ENCODE peak calls at places on chromosome 6, in four cellular contexts. N is bronchial epithelial cell, I is IMR-90, V is psoas muscle. R is an unnamed sample.

GRCh38 chr6:138004423-138005287 is 102.6 kb downstream of the PERP start:
- DNase-seq in I (peak; percentile 41), V (no peak), N (peak; percentile 58), R (no peak)

GRCh38 chr6:49453221-49453620 is 9.8 kb downstream of the MMUT start:
- DNase-seq in V (no peak), N (peak; percentile 25), I (no peak), R (no peak)

GRCh38 chr6:166955865-166956443 is 396 bp downstream of the RNASET2 start:
- DNase-seq in N (peak; percentile 16), I (peak; percentile 15), V (peak; percentile 25), R (no peak)

GRCh38 chr6:22149501-22150490 is 147.0 kb downstream of the PRL start:
- DNase-seq in I (peak; percentile 78), N (no peak), V (no peak), R (peak; percentile 70)

GRCh38 chr6:159602370-159603185 is 90.5 kb downstream of the SOD2 start:
- DNase-seq in I (no peak), N (no peak), V (no peak), R (no peak)

GRCh38 chr6:102488729-102489128 is 1095.2 kb downstream of the GRIK2 start:
- DNase-seq in V (no peak), N (peak; percentile 59), I (no peak), R (no peak)

GRCh38 chr6:4973972-4974885 is 29.6 kb downstream of the RPP40 start:
- DNase-seq in V (peak; percentile 61), I (peak; percentile 72), N (no peak), R (no peak)

GRCh38 chr6:78810146-78810545 is 57.2 kb upstream of the IRAK1BP1 start:
- DNase-seq in N (peak; percentile 80), V (no peak), I (peak; percentile 50), R (peak; percentile 20)

GRCh38 chr6:53544050-53544499 is 826 bp downstream of the GCLC start:
- DNase-seq in I (peak; percentile 27), N (no peak), V (no peak), R (no peak)

GRCh38 chr6:163415620-163416379 is 1.3 kb downstream of the QKI start:
- DNase-seq in N (peak; percentile 50), V (peak; percentile 52), I (peak; percentile 52), R (peak; percentile 43)

GRCh38 chr6:9745476-9745875 is 669.4 kb downstream of the TFAP2A start:
- DNase-seq in V (no peak), N (peak; percentile 50), I (peak; percentile 7), R (no peak)

GRCh38 chr6:96016781-96017180 is 1.0 kb downstream of the FUT9 start:
- DNase-seq in V (no peak), I (no peak), N (no peak), R (no peak)
- H3K27me3 ChIP-seq in V (peaks cover 18% of the 10 kb centered on the region), I (no peaks in the 10 kb centered on the region), N (peaks cover 3% of the 10 kb centered on the region), R (peaks cover 24% of the 10 kb centered on the region)

DNA sequence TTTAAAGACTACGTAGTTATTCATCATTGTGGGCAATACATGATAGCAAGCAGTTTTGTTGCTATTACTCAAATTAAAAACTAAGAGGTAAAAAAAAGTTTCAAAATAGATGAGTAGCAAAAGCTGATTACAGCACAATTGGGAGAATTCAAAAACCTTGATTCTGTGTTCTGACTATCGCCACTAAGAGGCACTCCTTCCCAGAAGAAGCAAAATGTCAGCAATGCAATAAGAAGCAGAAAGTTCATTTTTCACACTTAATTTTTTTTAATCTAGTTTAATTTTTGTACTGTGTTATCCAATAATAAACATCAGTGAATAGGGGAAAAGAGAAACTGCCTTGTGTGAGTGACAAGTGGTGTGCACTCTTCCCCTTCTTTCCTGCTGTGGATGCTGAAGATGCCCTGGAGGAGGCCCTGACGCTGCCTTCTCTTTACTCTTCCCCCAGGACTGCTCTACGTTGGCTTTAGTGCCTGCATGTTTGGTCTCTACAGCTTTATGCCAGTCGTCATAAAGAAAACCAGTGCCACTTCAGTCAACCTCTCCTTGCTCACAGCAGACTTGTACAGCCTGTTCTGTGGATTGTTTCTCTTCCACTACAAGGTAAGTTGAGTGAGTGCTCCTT is 263.2 kb upstream of the PLN start:
- DNase-seq in I (peak; percentile 52), N (no peak), V (no peak), R (no peak)
- TF ChIP-seq CTCF in I (peak; percentile 75), N (no peak), V (peak; percentile 60), R (peak; percentile 52)

GRCh38 chr6:18171861-18172260 is 16.6 kb downstream of the KDM1B start:
- DNase-seq in N (no peak), I (no peak), V (no peak), R (no peak)
- H3K4me3 ChIP-seq in N (no peak overlapping the region), I (no peak overlapping the region), V (no peak overlapping the region), R (no peak overlapping the region)

DNA sequence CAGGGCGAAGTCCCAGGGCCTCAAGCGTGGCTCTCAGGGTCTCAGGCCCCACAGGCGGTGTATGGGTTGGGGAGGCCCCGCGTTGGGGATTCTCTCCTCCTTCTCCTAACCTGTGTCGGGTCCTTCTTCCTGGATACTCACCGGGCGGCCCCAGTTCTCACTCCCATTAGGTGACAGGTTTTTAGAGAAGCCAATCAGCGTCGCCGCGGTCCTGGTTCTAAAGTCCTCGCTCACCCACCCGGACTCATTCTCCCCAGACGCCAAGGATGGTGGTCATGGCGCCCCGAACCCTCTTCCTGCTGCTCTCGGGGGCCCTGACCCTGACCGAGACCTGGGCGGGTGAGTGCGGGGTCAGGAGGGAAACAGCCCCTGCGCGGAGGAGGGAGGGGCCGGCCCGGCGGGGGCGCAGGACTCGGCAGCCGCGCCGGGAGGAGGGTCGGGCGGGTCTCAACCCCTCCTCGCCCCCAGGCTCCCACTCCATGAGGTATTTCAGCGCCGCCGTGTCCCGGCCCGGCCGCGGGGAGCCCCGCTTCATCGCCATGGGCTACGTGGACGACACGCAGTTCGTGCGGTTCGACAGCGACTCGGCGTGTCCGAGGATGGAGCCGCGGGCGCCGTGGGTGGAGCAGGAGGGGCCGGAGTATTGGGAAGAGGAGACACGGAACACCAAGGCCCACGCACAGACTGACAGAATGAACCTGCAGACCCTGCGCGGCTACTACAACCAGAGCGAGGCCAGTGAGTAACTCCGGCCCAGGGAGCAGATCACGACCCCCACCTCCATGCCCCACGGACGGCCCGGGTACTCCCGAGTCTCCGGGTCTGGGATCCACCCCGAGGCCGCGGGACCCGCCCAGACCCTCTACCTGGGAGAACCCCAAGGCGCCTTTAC is at the start of gene HLA-G:
- DNase-seq in V (no peak), N (no peak), I (no peak), R (no peak)
- H3K27me3 ChIP-seq in V (peaks cover 68% of the 10 kb centered on the region), N (peaks cover 13% of the 10 kb centered on the region), I (peaks cover 32% of the 10 kb centered on the region), R (peaks cover 25% of the 10 kb centered on the region)

GRCh38 chr6:108622601-108623335 is 62.1 kb downstream of the FOXO3 start:
- DNase-seq in I (peak; percentile 98), V (peak; percentile 60), N (peak; percentile 87), R (peak; percentile 69)
- TF ChIP-seq CTCF in I (peak; percentile 1), V (no peak), N (no peak), R (peak; percentile 35)

GRCh38 chr6:142946181-142946923 is 1.4 kb upstream of the HIVEP2 start:
- DNase-seq in N (peak; percentile 95), I (peak; percentile 98), V (peak; percentile 97), R (peak; percentile 80)

GRCh38 chr6:142947702-142948480 is 2.9 kb upstream of the HIVEP2 start:
- DNase-seq in N (no peak), V (no peak), I (no peak), R (no peak)

GRCh38 chr6:142945071-142945445 is at the start of gene HIVEP2:
- DNase-seq in N (peak; percentile 84), I (peak; percentile 87), V (peak; percentile 88), R (peak; percentile 50)

GRCh38 chr6:142945446-142946180 is 637 bp upstream of the HIVEP2 start:
- DNase-seq in N (peak; percentile 34), I (no peak), V (no peak), R (peak; percentile 34)

GRCh38 chr6:142946924-142947701 is 2.1 kb upstream of the HIVEP2 start:
- DNase-seq in V (peak; percentile 88), I (peak; percentile 68), N (peak; percentile 76), R (peak; percentile 10)
- H3K4me3 ChIP-seq in V (peak overlapping the region; percentile 94), I (peak overlapping the region; percentile 74), N (peak overlapping the region; percentile 55), R (peak overlapping the region; percentile 73)

DNA sequence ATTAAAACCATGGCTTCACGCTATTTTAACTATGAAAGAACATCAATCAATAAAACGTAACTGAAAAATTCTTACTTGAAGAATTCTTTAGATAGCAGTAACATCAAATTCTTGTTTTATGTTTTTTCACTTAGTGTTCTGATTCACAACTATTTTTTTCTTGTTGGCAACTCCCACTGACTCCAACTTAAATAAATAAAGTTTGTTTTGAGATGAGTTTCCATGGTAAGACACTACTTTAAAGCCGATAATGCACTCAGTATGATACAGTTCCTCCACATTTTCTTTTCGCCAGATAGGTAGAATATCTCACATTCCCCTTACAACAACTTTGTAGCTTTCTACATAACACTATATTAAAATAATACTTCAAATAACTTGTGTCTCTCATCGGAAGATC is 33.2 kb upstream of the CNKSR3 start:
- DNase-seq in N (no peak), V (no peak), I (peak; percentile 48), R (no peak)
- H3K27me3 ChIP-seq in N (no peaks in the 10 kb centered on the region), V (no peaks in the 10 kb centered on the region), I (no peaks in the 10 kb centered on the region), R (no peaks in the 10 kb centered on the region)

DNA sequence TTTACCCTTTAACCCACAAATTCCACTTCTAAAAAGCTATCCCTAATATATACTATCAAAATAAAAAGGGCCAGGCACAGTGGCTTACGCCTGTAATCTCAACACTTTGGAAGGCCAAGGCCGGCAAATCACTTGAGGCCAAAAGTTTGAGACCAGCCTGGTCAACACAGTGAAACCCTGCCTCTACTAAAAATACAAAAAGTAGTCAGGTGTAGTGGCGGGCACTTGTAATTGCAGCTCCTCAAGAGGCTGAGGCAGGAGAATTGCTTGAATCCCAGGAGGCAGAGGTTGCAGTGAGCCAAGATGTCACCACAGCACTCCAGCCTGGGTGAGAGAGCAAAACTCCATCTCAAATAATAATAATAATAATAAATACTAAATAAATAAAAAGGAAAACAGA is 82.5 kb downstream of the TRIM27 start:
- DNase-seq in I (no peak), V (no peak), N (no peak), R (peak; percentile 11)
- TF ChIP-seq CTCF in I (no peak), V (no peak), N (no peak), R (no peak)

GRCh38 chr6:43625393-43625992 is 3.6 kb downstream of the GTPBP2 start:
- DNase-seq in I (no peak), N (no peak), V (no peak), R (no peak)

GRCh38 chr6:43628392-43629103 is 516 bp downstream of the GTPBP2 start:
- DNase-seq in V (no peak), I (peak; percentile 34), N (peak; percentile 18), R (peak; percentile 54)

GRCh38 chr6:43624786-43625288 is 4.2 kb downstream of the GTPBP2 start:
- DNase-seq in V (no peak), I (no peak), N (no peak), R (no peak)

GRCh38 chr6:43629104-43629504 is at the start of gene GTPBP2:
- DNase-seq in V (peak; percentile 99), I (peak; percentile 99), N (peak; percentile 96), R (peak; percentile 99)

GRCh38 chr6:43627008-43627825 is 1.8 kb downstream of the GTPBP2 start:
- DNase-seq in I (peak; percentile 99), V (peak; percentile 71), N (peak; percentile 94), R (peak; percentile 72)
- H3K4me3 ChIP-seq in I (peak overlapping the region; percentile 23), V (peak overlapping the region; percentile 89), N (peak overlapping the region; percentile 91), R (peak overlapping the region; percentile 32)

R was measured in BE2C.